ENCODE peak calls at places on chromosomes 4 and X, in five cellular contexts. One of them, this sample, is unnamed.

GRCh38 chr4:156765277-156765676 is 206.3 kb downstream of the PDGFC start:
- DNase-seq in GM12891: no peak
- DNase-seq in heart left ventricle: no peak
- DNase-seq in spleen: no peak
- DNase-seq in lower leg skin: no peak
- DNase-seq in this sample: no peak

GRCh38 chr4:71460368-71460767 is 121.5 kb downstream of the SLC4A4 start:
- DNase-seq in heart left ventricle: no peak
- DNase-seq in GM12891: no peak
- DNase-seq in spleen: no peak
- DNase-seq in lower leg skin: no peak
- DNase-seq in this sample: no peak

GRCh38 chr4:25350561-25350960 is 26.5 kb upstream of the ANAPC4 start:
- DNase-seq in spleen: no peak
- DNase-seq in GM12891: no peak
- DNase-seq in lower leg skin: no peak
- DNase-seq in heart left ventricle: no peak
- DNase-seq in this sample: no peak

GRCh38 chrX:106467422-106467821 is 144.4 kb upstream of the RADX start:
- DNase-seq in GM12891: no peak
- DNase-seq in spleen: peak; percentile 56
- DNase-seq in lower leg skin: peak; percentile 82
- DNase-seq in heart left ventricle: no peak
- DNase-seq in this sample: no peak

GRCh38 chrX:22021721-22022120 is 10.4 kb upstream of the PHEX start:
- DNase-seq in lower leg skin: no peak
- DNase-seq in heart left ventricle: no peak
- DNase-seq in GM12891: no peak
- DNase-seq in spleen: no peak
- DNase-seq in this sample: no peak

GRCh38 chr4:55993994-55994657 is 45.4 kb downstream of the CEP135 start:
- DNase-seq in spleen: no peak
- DNase-seq in lower leg skin: no peak
- DNase-seq in GM12891: peak; percentile 23
- DNase-seq in heart left ventricle: no peak
- DNase-seq in this sample: no peak

GRCh38 chr4:126028871-126029270 is 714.1 kb downstream of the FAT4 start:
- DNase-seq in GM12891: no peak
- DNase-seq in lower leg skin: no peak
- DNase-seq in heart left ventricle: no peak
- DNase-seq in spleen: no peak
- DNase-seq in this sample: no peak

GRCh38 chrX:773292-774025 is 142.9 kb downstream of the SHOX start:
- DNase-seq in spleen: peak; percentile 49
- DNase-seq in heart left ventricle: no peak
- DNase-seq in GM12891: no peak
- DNase-seq in lower leg skin: no peak
- DNase-seq in this sample: no peak

GRCh38 chr4:161203865-161204264 is 959.9 kb downstream of the FSTL5 start:
- DNase-seq in heart left ventricle: no peak
- DNase-seq in spleen: no peak
- DNase-seq in lower leg skin: no peak
- DNase-seq in GM12891: no peak
- DNase-seq in this sample: no peak

GRCh38 chr4:141223418-141223817 is 2.7 kb downstream of the ZNF330 start:
- DNase-seq in spleen: no peak
- DNase-seq in GM12891: no peak
- DNase-seq in lower leg skin: no peak
- DNase-seq in heart left ventricle: no peak
- DNase-seq in this sample: no peak

GRCh38 chrX:140163376-140164159 is 198.2 kb upstream of the CXorf66 start:
- DNase-seq in heart left ventricle: no peak
- DNase-seq in lower leg skin: no peak
- DNase-seq in spleen: no peak
- DNase-seq in GM12891: no peak
- DNase-seq in this sample: no peak

GRCh38 chrX:45758319-45758718 is 557.6 kb upstream of the DIPK2B start:
- DNase-seq in heart left ventricle: no peak
- DNase-seq in spleen: no peak
- DNase-seq in GM12891: no peak
- DNase-seq in lower leg skin: no peak
- DNase-seq in this sample: no peak

GRCh38 chr4:182240161-182241130 is 2.8 kb upstream of the TENM3 start:
- DNase-seq in lower leg skin: no peak
- DNase-seq in spleen: no peak
- DNase-seq in heart left ventricle: no peak
- DNase-seq in GM12891: no peak
- DNase-seq in this sample: peak; percentile 8

GRCh38 chr4:153267915-153268694 is 63.9 kb downstream of the TRIM2 start:
- DNase-seq in lower leg skin: no peak
- DNase-seq in heart left ventricle: no peak
- DNase-seq in GM12891: no peak
- DNase-seq in spleen: no peak
- DNase-seq in this sample: no peak

GRCh38 chrX:9995855-9996339 is 28.7 kb downstream of the CLDN34 start:
- DNase-seq in GM12891: no peak
- DNase-seq in spleen: peak; percentile 93
- DNase-seq in heart left ventricle: peak; percentile 90
- DNase-seq in lower leg skin: peak; percentile 96
- DNase-seq in this sample: peak; percentile 22

GRCh38 chrX:53291596-53291995 is 10.2 kb upstream of the IQSEC2 start:
- DNase-seq in heart left ventricle: no peak
- DNase-seq in spleen: no peak
- DNase-seq in lower leg skin: no peak
- DNase-seq in GM12891: no peak
- DNase-seq in this sample: no peak

GRCh38 chr4:186249785-186250739 is 15.9 kb upstream of the F11 start:
- DNase-seq in heart left ventricle: no peak
- DNase-seq in spleen: no peak
- DNase-seq in lower leg skin: no peak
- DNase-seq in GM12891: no peak
- DNase-seq in this sample: no peak

GRCh38 chrX:101550362-101550761 is at the start of gene ARMCX1:
- DNase-seq in lower leg skin: peak; percentile 94
- DNase-seq in heart left ventricle: peak; percentile 79
- DNase-seq in spleen: peak; percentile 80
- DNase-seq in GM12891: peak; percentile 37
- DNase-seq in this sample: peak; percentile 44

GRCh38 chrX:38891641-38892413 is 90.6 kb downstream of the MID1IP1 start:
- DNase-seq in heart left ventricle: no peak
- DNase-seq in GM12891: no peak
- DNase-seq in spleen: no peak
- DNase-seq in lower leg skin: no peak
- DNase-seq in this sample: no peak

GRCh38 chrX:40950546-40950945 is 134.7 kb upstream of the USP9X start:
- DNase-seq in lower leg skin: no peak
- DNase-seq in spleen: no peak
- DNase-seq in GM12891: no peak
- DNase-seq in heart left ventricle: no peak
- DNase-seq in this sample: no peak

GRCh38 chrX:41337140-41337539 is 3.2 kb downstream of the DDX3X start:
- DNase-seq in GM12891: no peak
- DNase-seq in heart left ventricle: no peak
- DNase-seq in lower leg skin: no peak
- DNase-seq in spleen: no peak
- DNase-seq in this sample: no peak

GRCh38 chrX:107674480-107675364 is 46.4 kb downstream of the PRPS1 start:
- DNase-seq in lower leg skin: peak; percentile 97
- DNase-seq in heart left ventricle: peak; percentile 64
- DNase-seq in GM12891: no peak
- DNase-seq in spleen: peak; percentile 85
- DNase-seq in this sample: no peak

GRCh38 chrX:41730101-41730500 is 6.1 kb downstream of the GPR82 start:
- DNase-seq in heart left ventricle: no peak
- DNase-seq in spleen: no peak
- DNase-seq in GM12891: no peak
- DNase-seq in lower leg skin: no peak
- DNase-seq in this sample: no peak

GRCh38 chrX:69128573-69128972 is 36.7 kb downstream of the PJA1 start:
- DNase-seq in lower leg skin: no peak
- DNase-seq in GM12891: no peak
- DNase-seq in spleen: no peak
- DNase-seq in heart left ventricle: peak; percentile 65
- DNase-seq in this sample: no peak

GRCh38 chrX:139093201-139093600 is 381.7 kb upstream of the FGF13 start:
- DNase-seq in GM12891: no peak
- DNase-seq in heart left ventricle: no peak
- DNase-seq in spleen: no peak
- DNase-seq in lower leg skin: no peak
- DNase-seq in this sample: no peak

GRCh38 chrX:33970028-33970932 is 161.8 kb downstream of the FAM47A start:
- DNase-seq in heart left ventricle: no peak
- DNase-seq in lower leg skin: no peak
- DNase-seq in GM12891: peak; percentile 0
- DNase-seq in spleen: peak; percentile 50
- DNase-seq in this sample: no peak

GRCh38 chr4:1903035-1903434 is 31.8 kb downstream of the NSD2 start:
- DNase-seq in heart left ventricle: no peak
- DNase-seq in lower leg skin: no peak
- DNase-seq in spleen: no peak
- DNase-seq in GM12891: no peak
- DNase-seq in this sample: no peak

GRCh38 chrX:40207626-40208025 is 109.9 kb upstream of the BCOR start:
- DNase-seq in lower leg skin: no peak
- DNase-seq in heart left ventricle: no peak
- DNase-seq in spleen: no peak
- DNase-seq in GM12891: no peak
- DNase-seq in this sample: peak; percentile 45

GRCh38 chrX:72554448-72555140 is 18.0 kb downstream of the HDAC8 start:
- DNase-seq in heart left ventricle: no peak
- DNase-seq in lower leg skin: no peak
- DNase-seq in GM12891: no peak
- DNase-seq in spleen: no peak
- DNase-seq in this sample: no peak

GRCh38 chr4:88592600-88593448 is 544 bp downstream of the HERC3 start:
- DNase-seq in lower leg skin: peak; percentile 94
- DNase-seq in spleen: peak; percentile 97
- DNase-seq in heart left ventricle: peak; percentile 92
- DNase-seq in GM12891: peak; percentile 85
- DNase-seq in this sample: peak; percentile 62
- TF ChIP-seq POLR2A in lower leg skin: no peak
- TF ChIP-seq POLR2A in spleen: peak; percentile 83
- TF ChIP-seq POLR2A in heart left ventricle: peak; percentile 66
- TF ChIP-seq POLR2A in GM12891: no peak
- TF ChIP-seq POLR2A in this sample: peak; percentile 60

GRCh38 chrX:130091976-130092522 is 18.2 kb downstream of the ELF4 start:
- DNase-seq in GM12891: peak; percentile 78
- DNase-seq in heart left ventricle: peak; percentile 81
- DNase-seq in lower leg skin: peak; percentile 92
- DNase-seq in spleen: peak; percentile 97
- DNase-seq in this sample: no peak
- TF ChIP-seq POLR2A in GM12891: peak; percentile 67
- TF ChIP-seq POLR2A in heart left ventricle: no peak
- TF ChIP-seq POLR2A in lower leg skin: no peak
- TF ChIP-seq POLR2A in spleen: no peak
- TF ChIP-seq POLR2A in this sample: no peak

GRCh38 chr4:24059839-24060238 is 170.0 kb upstream of the PPARGC1A start:
- DNase-seq in GM12891: no peak
- DNase-seq in heart left ventricle: no peak
- DNase-seq in lower leg skin: no peak
- DNase-seq in spleen: no peak
- DNase-seq in this sample: no peak
- TF ChIP-seq POLR2A in GM12891: no peak
- TF ChIP-seq POLR2A in heart left ventricle: no peak
- TF ChIP-seq POLR2A in lower leg skin: no peak
- TF ChIP-seq POLR2A in spleen: no peak
- TF ChIP-seq POLR2A in this sample: no peak

GRCh38 chrX:129980540-129981206 is 1.8 kb upstream of the BCORL1 start:
- DNase-seq in spleen: peak; percentile 85
- DNase-seq in heart left ventricle: peak; percentile 81
- DNase-seq in lower leg skin: peak; percentile 89
- DNase-seq in GM12891: no peak
- DNase-seq in this sample: peak; percentile 49
- TF ChIP-seq POLR2A in spleen: no peak
- TF ChIP-seq POLR2A in heart left ventricle: peak; percentile 59
- TF ChIP-seq POLR2A in lower leg skin: no peak
- TF ChIP-seq POLR2A in GM12891: no peak
- TF ChIP-seq POLR2A in this sample: peak; percentile 48

GRCh38 chr4:6892190-6892908 is 17.3 kb upstream of the TBC1D14 start:
- DNase-seq in spleen: peak; percentile 90
- DNase-seq in heart left ventricle: peak; percentile 71
- DNase-seq in GM12891: no peak
- DNase-seq in lower leg skin: peak; percentile 89
- DNase-seq in this sample: no peak
- TF ChIP-seq POLR2A in spleen: no peak
- TF ChIP-seq POLR2A in heart left ventricle: no peak
- TF ChIP-seq POLR2A in GM12891: no peak
- TF ChIP-seq POLR2A in lower leg skin: no peak
- TF ChIP-seq POLR2A in this sample: no peak

DNA sequence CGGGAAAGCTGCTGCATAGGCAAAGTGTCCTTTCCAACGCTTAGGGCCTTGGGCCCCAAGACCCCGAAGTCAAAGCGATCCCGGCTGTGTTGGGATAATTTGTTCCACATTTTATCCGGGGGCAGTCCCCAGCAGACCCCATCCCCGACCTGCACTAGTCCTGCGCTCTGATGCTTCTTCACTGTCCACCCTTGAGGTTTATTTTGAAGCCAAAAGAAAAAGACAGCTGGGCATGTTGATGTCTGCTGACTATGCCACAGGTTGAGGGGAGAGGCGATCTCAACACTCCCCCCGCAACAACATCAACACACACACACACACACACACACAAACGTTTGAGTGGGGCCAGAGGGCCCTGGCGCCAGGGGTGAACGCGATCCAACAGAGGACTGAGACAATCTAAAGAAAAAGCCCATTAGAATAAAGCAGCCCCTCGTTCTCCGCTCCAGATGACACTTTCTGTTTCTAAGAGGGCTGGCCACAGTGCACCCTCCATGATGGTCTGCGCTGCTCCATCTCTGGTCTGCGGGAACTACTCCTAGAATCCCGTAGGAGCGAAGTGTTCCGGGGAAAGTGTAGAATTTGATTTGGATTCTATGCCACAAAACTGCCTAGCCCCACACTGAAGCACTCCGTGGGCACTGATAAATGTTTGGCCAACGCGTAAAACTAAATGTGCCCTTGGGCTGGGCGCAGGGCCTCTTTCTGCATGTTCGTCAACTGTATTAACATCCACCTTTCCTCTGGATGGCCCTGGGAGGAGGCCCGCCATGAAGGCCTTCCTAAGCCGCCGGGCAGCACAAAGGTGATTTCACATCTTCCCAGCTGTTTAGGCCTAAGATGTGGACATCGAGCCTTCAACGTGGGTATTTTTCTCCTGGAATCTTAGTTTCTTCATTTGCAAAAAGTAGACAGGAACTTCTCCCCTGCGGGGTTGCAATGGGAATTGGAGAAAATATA is 2.4 kb downstream of the MSX1 start:
- DNase-seq in lower leg skin: no peak
- DNase-seq in heart left ventricle: peak; percentile 17
- DNase-seq in spleen: peak; percentile 43
- DNase-seq in GM12891: no peak
- DNase-seq in this sample: no peak
- TF ChIP-seq POLR2A in lower leg skin: no peak
- TF ChIP-seq POLR2A in heart left ventricle: no peak
- TF ChIP-seq POLR2A in spleen: no peak
- TF ChIP-seq POLR2A in GM12891: no peak
- TF ChIP-seq POLR2A in this sample: no peak

GRCh38 chr4:91280551-91281290 is 1023.0 kb upstream of the GRID2 start:
- DNase-seq in lower leg skin: no peak
- DNase-seq in spleen: no peak
- DNase-seq in heart left ventricle: no peak
- DNase-seq in GM12891: no peak
- DNase-seq in this sample: no peak
- TF ChIP-seq POLR2A in lower leg skin: no peak
- TF ChIP-seq POLR2A in spleen: no peak
- TF ChIP-seq POLR2A in heart left ventricle: no peak
- TF ChIP-seq POLR2A in GM12891: no peak
- TF ChIP-seq POLR2A in this sample: no peak

This sample was measured in H54.